ENCODE peak calls at places on chromosome 20, in seven cellular contexts. F, C, T, D, H, K and O are unnamed samples.

GRCh38 chr20:58192567-58192966 is 35.9 kb downstream of the ANKRD60 start:
- DNase-seq in F (peak), C (no peak), T (no peak), D (no peak), H (peak), K (no peak), O (no peak)

GRCh38 chr20:47274449-47275108 is 81.9 kb downstream of the ZMYND8 start:
- DNase-seq in F (no peak), C (peak), T (peak), D (peak), H (no peak), K (peak), O (peak)

GRCh38 chr20:56515657-56516381 is 8.7 kb upstream of the FAM209A start:
- DNase-seq in F (no peak), C (no peak), T (no peak), D (peak), H (no peak), K (no peak), O (peak)

GRCh38 chr20:1993986-1994385 is at the start of gene PDYN:
- DNase-seq in F (no peak), C (no peak), T (no peak), D (no peak), H (no peak), K (no peak), O (no peak)

GRCh38 chr20:39588148-39588757 is 626.1 kb downstream of the DHX35 start:
- DNase-seq in F (no peak), C (no peak), T (no peak), D (no peak), H (no peak), K (no peak), O (no peak)

GRCh38 chr20:50814438-50815161 is 19.7 kb downstream of the BCAS4 start:
- DNase-seq in F (no peak), C (no peak), T (no peak), D (no peak), H (no peak), K (no peak), O (no peak)

GRCh38 chr20:56776345-56776744 is 147.2 kb downstream of the TFAP2C start:
- DNase-seq in F (no peak), C (no peak), T (no peak), D (no peak), H (no peak), K (no peak), O (no peak)

GRCh38 chr20:36152266-36152665 is 2.3 kb upstream of the EPB41L1 start:
- DNase-seq in F (no peak), C (no peak), T (no peak), D (no peak), H (no peak), K (no peak), O (no peak)

GRCh38 chr20:10982692-10983091 is 308.9 kb upstream of the JAG1 start:
- DNase-seq in F (no peak), C (peak), T (peak), D (peak), H (no peak), K (no peak), O (peak)

GRCh38 chr20:48748556-48748955 is 79.2 kb downstream of the PREX1 start:
- DNase-seq in F (no peak), C (no peak), T (no peak), D (no peak), H (no peak), K (no peak), O (no peak)

GRCh38 chr20:48747840-48748416 is 79.9 kb downstream of the PREX1 start:
- DNase-seq in F (no peak), C (no peak), T (no peak), D (no peak), H (no peak), K (no peak), O (no peak)

GRCh38 chr20:48750941-48751620 is 76.7 kb downstream of the PREX1 start:
- DNase-seq in F (peak), C (no peak), T (no peak), D (no peak), H (peak), K (peak), O (no peak)

GRCh38 chr20:48750376-48750775 is 77.4 kb downstream of the PREX1 start:
- DNase-seq in F (no peak), C (no peak), T (no peak), D (no peak), H (no peak), K (no peak), O (no peak)

GRCh38 chr20:48749437-48749836 is 78.4 kb downstream of the PREX1 start:
- DNase-seq in F (no peak), C (no peak), T (no peak), D (no peak), H (no peak), K (no peak), O (no peak)
- H3K4me3 ChIP-seq in F (no peak), C (no peak), T (no peak), D (no peak), H (no peak), K (no peak), O (no peak)

GRCh38 chr20:44600758-44601562 is 18.6 kb downstream of the PKIG start:
- DNase-seq in F (no peak), C (no peak), T (no peak), D (peak), H (no peak), K (peak), O (no peak)
- H3K4me3 ChIP-seq in F (no peak), C (no peak), T (no peak), D (no peak), H (no peak), K (no peak), O (no peak)

GRCh38 chr20:20712004-20712473 is 405 bp downstream of the RALGAPA2 start:
- DNase-seq in F (no peak), C (no peak), T (no peak), D (no peak), H (no peak), K (no peak), O (no peak)

GRCh38 chr20:20710847-20711315 is 1.6 kb downstream of the RALGAPA2 start:
- DNase-seq in F (no peak), C (no peak), T (peak), D (no peak), H (peak), K (no peak), O (no peak)

GRCh38 chr20:20709858-20710257 is 2.6 kb downstream of the RALGAPA2 start:
- DNase-seq in F (no peak), C (no peak), T (no peak), D (no peak), H (no peak), K (no peak), O (no peak)

GRCh38 chr20:20711413-20711812 is 1.0 kb downstream of the RALGAPA2 start:
- DNase-seq in F (peak), C (no peak), T (no peak), D (no peak), H (peak), K (no peak), O (no peak)

GRCh38 chr20:20710443-20710842 is 2.0 kb downstream of the RALGAPA2 start:
- DNase-seq in F (no peak), C (no peak), T (no peak), D (no peak), H (no peak), K (no peak), O (no peak)
- H3K4me3 ChIP-seq in F (no peak), C (no peak), T (no peak), D (no peak), H (peak), K (no peak), O (no peak)

DNA sequence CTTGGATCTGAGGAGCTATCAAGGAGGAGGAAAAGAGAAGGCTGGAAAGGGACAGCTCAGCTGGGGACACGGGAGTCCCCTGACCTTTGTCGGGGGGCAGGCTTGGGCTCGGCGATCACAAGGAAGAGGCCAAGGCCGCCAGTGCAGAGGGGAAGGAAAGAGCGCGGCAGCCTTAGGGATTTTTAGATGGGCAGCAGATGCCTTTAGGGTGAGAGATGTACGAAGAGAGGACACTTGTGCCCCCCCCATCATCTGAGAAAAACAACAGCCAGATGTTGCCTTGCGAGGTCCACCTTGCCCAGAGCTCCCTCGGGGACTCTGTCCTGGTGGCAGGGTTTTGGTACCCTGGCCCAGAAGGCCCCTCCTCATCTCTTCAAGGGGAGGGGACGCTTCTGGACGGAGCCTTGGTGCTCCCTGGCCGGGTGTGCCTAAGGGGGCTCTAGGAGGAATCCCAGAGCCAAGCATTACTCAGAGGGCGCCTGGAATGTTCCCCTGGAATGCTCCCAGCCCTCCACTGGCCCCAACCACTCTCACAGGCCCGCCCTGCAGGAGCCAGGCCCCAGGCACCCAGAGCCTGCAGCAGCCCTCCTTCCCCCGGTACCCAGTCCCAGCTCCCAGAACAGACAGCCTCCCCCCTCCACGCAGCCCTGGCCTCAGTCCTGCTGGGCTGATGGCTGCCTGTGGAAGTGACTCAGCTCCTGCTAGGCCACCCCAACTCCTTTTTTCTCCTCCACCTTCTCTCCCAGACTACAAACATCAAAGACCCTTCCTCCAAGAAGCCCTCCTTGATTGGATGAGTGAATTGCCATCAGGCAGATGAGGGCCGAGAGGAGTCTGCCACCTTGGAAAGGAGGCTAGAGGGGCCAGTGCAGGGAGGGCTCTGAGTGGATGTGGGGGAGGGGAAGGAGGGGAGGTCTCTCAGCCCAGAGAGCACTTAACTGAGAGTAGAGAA is 1.8 kb downstream of the ADAM33 start:
- DNase-seq in F (no peak), C (peak), T (no peak), D (peak), H (no peak), K (no peak), O (peak)
- H3K4me3 ChIP-seq in F (no peak), C (no peak), T (no peak), D (peak), H (no peak), K (no peak), O (peak)

DNA sequence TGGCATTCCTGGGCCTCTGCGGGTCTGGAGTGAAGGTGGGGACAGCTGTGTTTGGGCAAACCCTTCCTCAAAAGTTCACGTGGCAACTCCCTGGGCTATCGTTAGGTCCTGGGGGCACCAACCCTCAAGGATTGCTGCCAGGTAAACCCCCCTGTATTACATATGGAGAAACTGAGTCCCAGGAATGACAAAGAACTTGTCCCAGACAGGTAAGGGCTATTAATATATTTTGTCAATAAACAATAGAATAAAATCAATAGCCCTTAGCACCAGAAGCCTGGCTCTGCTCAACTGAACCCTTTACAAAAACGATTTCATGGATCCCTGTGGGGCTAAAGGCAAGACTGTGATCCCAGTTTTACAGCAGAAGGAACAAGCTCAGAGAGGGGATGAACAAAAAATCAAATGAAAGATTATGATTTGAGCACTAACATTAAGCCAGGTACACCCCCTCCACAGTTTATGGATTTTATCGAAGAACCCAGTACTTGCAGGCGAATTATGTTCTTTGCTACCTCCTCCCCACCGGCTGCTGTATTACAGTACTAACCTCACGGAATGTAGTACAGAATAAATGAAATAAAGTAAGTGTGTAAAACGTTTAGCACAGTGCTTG is 2.7 kb downstream of the ID1 start:
- DNase-seq in F (no peak), C (no peak), T (no peak), D (peak), H (no peak), K (no peak), O (no peak)
- H3K4me3 ChIP-seq in F (no peak), C (peak), T (peak), D (peak), H (no peak), K (no peak), O (peak)

DNA sequence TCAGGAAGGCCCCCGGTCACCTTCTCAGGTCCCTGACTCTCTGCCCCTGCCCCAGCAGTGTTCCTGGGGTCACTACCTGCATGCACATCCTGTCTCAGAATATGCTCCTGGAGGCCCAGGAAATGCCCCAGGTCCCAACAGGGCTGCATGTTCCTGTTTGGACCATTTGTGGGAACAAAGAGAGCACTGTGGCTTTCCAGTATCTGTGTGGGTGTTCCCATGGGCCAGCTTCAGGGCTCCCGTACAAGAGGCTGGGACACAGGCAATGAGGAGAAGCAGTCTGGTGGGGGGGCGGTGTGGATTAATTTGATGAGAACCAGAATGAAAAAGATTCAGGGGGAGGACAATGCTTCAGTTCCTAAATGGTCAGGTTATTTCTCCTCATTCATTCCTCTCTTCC is 61.5 kb upstream of the GGTLC1 start:
- DNase-seq in F (no peak), C (no peak), T (no peak), D (no peak), H (no peak), K (no peak), O (no peak)
- H3K4me3 ChIP-seq in F (no peak), C (no peak), T (no peak), D (no peak), H (no peak), K (no peak), O (no peak)

GRCh38 chr20:44573501-44573869 is 8.9 kb upstream of the PKIG start:
- DNase-seq in F (no peak), C (no peak), T (no peak), D (no peak), H (no peak), K (no peak), O (no peak)

GRCh38 chr20:44574372-44574771 is 8.0 kb upstream of the PKIG start:
- DNase-seq in F (no peak), C (no peak), T (no peak), D (no peak), H (no peak), K (no peak), O (no peak)

GRCh38 chr20:44571367-44571766 is 11.0 kb upstream of the PKIG start:
- DNase-seq in F (no peak), C (no peak), T (no peak), D (no peak), H (peak), K (no peak), O (no peak)

GRCh38 chr20:44570369-44570768 is 12.0 kb upstream of the PKIG start:
- DNase-seq in F (no peak), C (no peak), T (no peak), D (no peak), H (no peak), K (no peak), O (no peak)

DNA sequence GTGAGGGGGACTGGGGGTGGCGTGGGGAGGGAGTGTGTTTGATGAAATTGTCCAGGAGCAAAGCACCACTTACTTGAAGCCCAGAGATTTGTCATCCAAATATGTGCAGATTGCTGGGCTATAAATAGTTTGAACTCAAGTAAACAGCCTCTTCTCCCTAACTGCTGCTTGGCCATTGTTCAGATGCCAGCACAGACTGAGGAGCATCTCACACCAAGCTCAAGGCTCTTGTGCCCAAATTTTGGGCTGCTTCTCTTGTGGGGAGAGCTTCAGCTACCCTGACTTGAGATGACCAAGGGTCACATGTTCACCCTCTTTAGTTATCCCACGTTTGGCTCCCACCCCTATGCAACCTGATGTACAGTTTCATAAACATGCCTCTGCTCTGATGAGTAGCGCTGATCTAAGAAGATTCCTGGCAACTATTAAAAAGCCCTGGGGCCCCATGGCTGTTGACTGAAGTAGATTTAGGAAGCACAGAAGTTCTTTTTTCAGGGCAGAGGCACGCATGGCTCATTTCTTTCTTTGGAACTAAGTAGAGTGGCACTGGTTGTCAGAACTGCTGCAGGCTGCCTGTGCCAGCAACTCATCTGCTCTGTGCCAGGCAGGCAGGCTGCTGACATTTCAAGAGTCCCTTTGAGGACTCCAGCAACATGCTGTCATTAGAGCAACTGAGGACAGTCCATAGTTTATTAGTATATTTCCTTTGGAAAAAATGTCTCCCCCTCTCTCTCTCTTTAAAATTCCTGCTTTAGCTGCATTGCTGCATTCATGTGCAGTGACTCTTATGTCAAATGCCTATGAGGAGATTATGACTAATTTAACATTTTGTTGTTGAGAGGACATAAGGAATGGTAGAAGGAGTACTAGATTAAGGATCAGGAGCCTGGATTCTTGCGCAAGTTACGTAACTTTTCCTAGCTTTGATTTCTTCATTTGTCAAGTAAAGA is 9.6 kb upstream of the PKIG start:
- DNase-seq in F (no peak), C (peak), T (peak), D (peak), H (no peak), K (peak), O (peak)
- H3K4me3 ChIP-seq in F (no peak), C (no peak), T (no peak), D (peak), H (no peak), K (no peak), O (peak)

DNA sequence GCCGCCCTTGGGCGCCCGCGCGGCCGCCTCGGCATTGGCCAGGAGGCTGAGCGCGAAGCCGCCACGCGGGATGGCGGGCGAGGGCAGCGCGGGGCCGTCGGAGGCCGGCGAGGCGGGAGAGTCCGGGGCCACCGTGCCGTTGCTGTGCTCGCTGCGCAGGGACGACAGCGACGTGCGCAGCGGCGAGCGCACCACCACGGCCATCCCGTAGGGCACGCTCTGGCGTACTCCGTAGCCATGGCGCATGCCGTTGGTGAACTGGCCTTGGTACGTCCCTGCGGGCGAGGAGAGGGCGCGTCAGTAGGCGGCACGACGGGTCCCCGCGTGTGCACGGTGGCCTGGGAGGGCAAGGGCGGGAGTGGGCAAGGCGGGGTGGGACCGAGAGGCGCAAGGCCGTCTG is 26.9 kb downstream of the JPH2 start:
- DNase-seq in F (no peak), C (no peak), T (no peak), D (no peak), H (no peak), K (no peak), O (no peak)
- H3K4me3 ChIP-seq in F (no peak), C (no peak), T (no peak), D (no peak), H (no peak), K (no peak), O (no peak)

GRCh38 chr20:45894797-45895196 is 3.7 kb downstream of the CTSA start:
- DNase-seq in F (no peak), C (no peak), T (no peak), D (no peak), H (no peak), K (no peak), O (no peak)

GRCh38 chr20:45893831-45894230 is 2.7 kb downstream of the CTSA start:
- DNase-seq in F (no peak), C (no peak), T (no peak), D (no peak), H (no peak), K (no peak), O (no peak)

GRCh38 chr20:45890997-45891983 is at the start of the genes CTSA and NEURL2:
- DNase-seq in F (peak), C (peak), T (no peak), D (peak), H (peak), K (peak), O (peak)

GRCh38 chr20:45892049-45892816 is 1.1 kb downstream of the CTSA start:
- DNase-seq in F (no peak), C (peak), T (no peak), D (peak), H (no peak), K (peak), O (no peak)

GRCh38 chr20:45892828-45893500 is 1.8 kb downstream of the CTSA start:
- DNase-seq in F (peak), C (no peak), T (no peak), D (no peak), H (no peak), K (peak), O (no peak)
- H3K4me3 ChIP-seq in F (no peak), C (no peak), T (no peak), D (peak), H (peak), K (no peak), O (no peak)

DNA sequence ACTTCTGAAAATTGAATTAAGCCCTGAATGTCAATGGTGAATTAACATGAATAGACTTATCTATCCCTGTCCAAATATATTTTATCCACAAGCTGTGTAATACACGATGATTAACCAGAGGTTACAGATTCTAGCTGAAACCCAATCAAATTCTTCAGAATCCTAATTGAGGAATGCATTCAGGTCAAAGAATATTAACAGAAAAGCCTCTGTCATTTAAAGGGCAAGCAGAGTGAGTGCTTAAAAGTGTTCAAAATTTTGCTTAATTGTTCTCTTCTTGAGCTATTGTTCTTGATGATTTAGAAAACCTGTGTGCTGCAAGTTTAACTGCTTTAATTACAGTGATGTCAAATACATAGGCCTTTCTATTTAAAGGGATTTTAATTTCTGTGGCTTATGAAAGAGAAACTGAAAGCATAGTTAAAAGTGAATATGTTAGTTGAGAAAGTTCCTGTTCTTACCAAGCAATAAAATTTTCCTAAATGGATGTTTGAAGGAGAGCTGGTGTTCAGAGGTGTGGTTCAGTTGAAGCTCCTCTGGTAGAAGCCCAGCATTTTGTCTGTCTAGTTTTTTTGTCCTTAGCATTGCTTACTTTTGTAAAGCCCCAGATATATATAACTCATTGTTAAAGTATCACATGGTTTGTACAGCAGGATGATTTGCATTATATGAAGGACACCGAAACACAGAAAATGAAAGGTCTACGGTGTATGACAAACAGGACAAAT is 466.3 kb upstream of the PLCB4 start:
- DNase-seq in F (no peak), C (no peak), T (no peak), D (peak), H (no peak), K (no peak), O (no peak)
- H3K4me3 ChIP-seq in F (no peak), C (no peak), T (no peak), D (no peak), H (peak), K (no peak), O (no peak)